ENCODE peak calls at places on chromosome 15, in ten cellular contexts. One of them, this sample, is unnamed.

GRCh38 chr15:94066046-94066445 is 165.3 kb upstream of the MCTP2 start:
- DNase-seq in A549: no peak
- DNase-seq in fibroblast of mammary gland: no peak
- DNase-seq in HFFc6: no peak
- DNase-seq in neural crest cell: no peak
- DNase-seq in NCI-H1105: no peak
- DNase-seq in T-helper 1 cell: no peak
- DNase-seq in nephron progenitor cell: no peak
- DNase-seq in H9: no peak
- DNase-seq in NT2/D1: no peak
- DNase-seq in this sample: no peak

GRCh38 chr15:78312551-78312950 is 13.1 kb upstream of the SKIC8 start:
- DNase-seq in neural crest cell: no peak
- DNase-seq in nephron progenitor cell: no peak
- DNase-seq in NT2/D1: no peak
- DNase-seq in NCI-H1105: no peak
- DNase-seq in HFFc6: no peak
- DNase-seq in T-helper 1 cell: no peak
- DNase-seq in fibroblast of mammary gland: no peak
- DNase-seq in H9: no peak
- DNase-seq in A549: no peak
- DNase-seq in this sample: no peak

GRCh38 chr15:28994142-28994829 is 108.5 kb downstream of the APBA2 start:
- DNase-seq in nephron progenitor cell: no peak
- DNase-seq in H9: no peak
- DNase-seq in NT2/D1: no peak
- DNase-seq in fibroblast of mammary gland: no peak
- DNase-seq in A549: no peak
- DNase-seq in NCI-H1105: no peak
- DNase-seq in neural crest cell: no peak
- DNase-seq in HFFc6: no peak
- DNase-seq in T-helper 1 cell: peak
- DNase-seq in this sample: no peak

GRCh38 chr15:80242132-80242769 is 9.8 kb downstream of the CTXND1 start:
- DNase-seq in NCI-H1105: no peak
- DNase-seq in NT2/D1: peak
- DNase-seq in HFFc6: peak
- DNase-seq in nephron progenitor cell: peak
- DNase-seq in H9: peak
- DNase-seq in fibroblast of mammary gland: peak
- DNase-seq in neural crest cell: peak
- DNase-seq in A549: peak
- DNase-seq in T-helper 1 cell: peak
- DNase-seq in this sample: peak

GRCh38 chr15:39976291-39977274 is 42.7 kb downstream of the EIF2AK4 start:
- DNase-seq in NCI-H1105: peak
- DNase-seq in H9: peak
- DNase-seq in T-helper 1 cell: no peak
- DNase-seq in NT2/D1: peak
- DNase-seq in HFFc6: peak
- DNase-seq in A549: no peak
- DNase-seq in nephron progenitor cell: peak
- DNase-seq in fibroblast of mammary gland: peak
- DNase-seq in neural crest cell: peak
- DNase-seq in this sample: no peak

GRCh38 chr15:66170716-66171115 is 82.8 kb downstream of the MEGF11 start:
- DNase-seq in T-helper 1 cell: no peak
- DNase-seq in A549: no peak
- DNase-seq in fibroblast of mammary gland: no peak
- DNase-seq in H9: no peak
- DNase-seq in NT2/D1: no peak
- DNase-seq in nephron progenitor cell: no peak
- DNase-seq in HFFc6: no peak
- DNase-seq in neural crest cell: no peak
- DNase-seq in NCI-H1105: no peak
- DNase-seq in this sample: no peak

GRCh38 chr15:58852347-58852746 is 81.1 kb downstream of the SLTM start:
- DNase-seq in A549: no peak
- DNase-seq in fibroblast of mammary gland: peak
- DNase-seq in neural crest cell: no peak
- DNase-seq in NCI-H1105: no peak
- DNase-seq in HFFc6: no peak
- DNase-seq in T-helper 1 cell: no peak
- DNase-seq in NT2/D1: no peak
- DNase-seq in H9: no peak
- DNase-seq in nephron progenitor cell: no peak
- DNase-seq in this sample: no peak

GRCh38 chr15:40278026-40278425 is 4.8 kb downstream of the ANKRD63 start:
- DNase-seq in NCI-H1105: no peak
- DNase-seq in A549: no peak
- DNase-seq in nephron progenitor cell: no peak
- DNase-seq in neural crest cell: no peak
- DNase-seq in NT2/D1: no peak
- DNase-seq in fibroblast of mammary gland: no peak
- DNase-seq in H9: no peak
- DNase-seq in T-helper 1 cell: no peak
- DNase-seq in HFFc6: no peak
- DNase-seq in this sample: no peak

GRCh38 chr15:92883643-92884458 is 16.3 kb upstream of the CHD2 start:
- DNase-seq in fibroblast of mammary gland: no peak
- DNase-seq in A549: no peak
- DNase-seq in T-helper 1 cell: peak
- DNase-seq in neural crest cell: no peak
- DNase-seq in NCI-H1105: no peak
- DNase-seq in HFFc6: peak
- DNase-seq in H9: no peak
- DNase-seq in nephron progenitor cell: no peak
- DNase-seq in NT2/D1: no peak
- DNase-seq in this sample: no peak

GRCh38 chr15:69990566-69991391 is 106.9 kb downstream of the TLE3 start:
- DNase-seq in fibroblast of mammary gland: no peak
- DNase-seq in T-helper 1 cell: no peak
- DNase-seq in neural crest cell: no peak
- DNase-seq in A549: no peak
- DNase-seq in NCI-H1105: no peak
- DNase-seq in HFFc6: no peak
- DNase-seq in nephron progenitor cell: no peak
- DNase-seq in H9: no peak
- DNase-seq in NT2/D1: no peak
- DNase-seq in this sample: no peak

GRCh38 chr15:96356494-96357455 is 26.3 kb downstream of the NR2F2 start:
- DNase-seq in nephron progenitor cell: peak
- DNase-seq in HFFc6: peak
- DNase-seq in H9: peak
- DNase-seq in T-helper 1 cell: peak
- DNase-seq in neural crest cell: peak
- DNase-seq in NCI-H1105: peak
- DNase-seq in fibroblast of mammary gland: peak
- DNase-seq in A549: peak
- DNase-seq in NT2/D1: no peak
- DNase-seq in this sample: peak

GRCh38 chr15:100779331-100780207 is 100.1 kb upstream of the ALDH1A3 start:
- DNase-seq in HFFc6: no peak
- DNase-seq in nephron progenitor cell: no peak
- DNase-seq in NT2/D1: no peak
- DNase-seq in fibroblast of mammary gland: no peak
- DNase-seq in NCI-H1105: no peak
- DNase-seq in T-helper 1 cell: no peak
- DNase-seq in H9: no peak
- DNase-seq in A549: no peak
- DNase-seq in neural crest cell: no peak
- DNase-seq in this sample: no peak

GRCh38 chr15:66912441-66912840 is 153.0 kb upstream of the SMAD3 start:
- DNase-seq in nephron progenitor cell: no peak
- DNase-seq in fibroblast of mammary gland: no peak
- DNase-seq in T-helper 1 cell: no peak
- DNase-seq in HFFc6: no peak
- DNase-seq in NT2/D1: no peak
- DNase-seq in NCI-H1105: no peak
- DNase-seq in H9: peak
- DNase-seq in neural crest cell: no peak
- DNase-seq in A549: no peak
- DNase-seq in this sample: no peak

GRCh38 chr15:95051881-95052280 is 820.5 kb downstream of the MCTP2 start:
- DNase-seq in nephron progenitor cell: no peak
- DNase-seq in HFFc6: peak
- DNase-seq in fibroblast of mammary gland: peak
- DNase-seq in neural crest cell: no peak
- DNase-seq in NCI-H1105: no peak
- DNase-seq in A549: no peak
- DNase-seq in T-helper 1 cell: no peak
- DNase-seq in NT2/D1: no peak
- DNase-seq in H9: no peak
- DNase-seq in this sample: no peak

GRCh38 chr15:79916424-79916823 is 19.6 kb upstream of the MTHFS start:
- DNase-seq in H9: no peak
- DNase-seq in NT2/D1: no peak
- DNase-seq in A549: no peak
- DNase-seq in T-helper 1 cell: no peak
- DNase-seq in fibroblast of mammary gland: no peak
- DNase-seq in NCI-H1105: peak
- DNase-seq in HFFc6: no peak
- DNase-seq in nephron progenitor cell: no peak
- DNase-seq in neural crest cell: no peak
- DNase-seq in this sample: no peak

GRCh38 chr15:81117136-81117535 is 16.9 kb upstream of the CFAP161 start:
- DNase-seq in neural crest cell: no peak
- DNase-seq in T-helper 1 cell: no peak
- DNase-seq in NCI-H1105: no peak
- DNase-seq in nephron progenitor cell: no peak
- DNase-seq in A549: no peak
- DNase-seq in NT2/D1: no peak
- DNase-seq in HFFc6: peak
- DNase-seq in fibroblast of mammary gland: peak
- DNase-seq in H9: no peak
- DNase-seq in this sample: no peak

GRCh38 chr15:73633991-73634495 is 854 bp upstream of the NPTN start:
- DNase-seq in NT2/D1: no peak
- DNase-seq in fibroblast of mammary gland: peak
- DNase-seq in neural crest cell: no peak
- DNase-seq in T-helper 1 cell: no peak
- DNase-seq in NCI-H1105: no peak
- DNase-seq in HFFc6: peak
- DNase-seq in H9: no peak
- DNase-seq in nephron progenitor cell: no peak
- DNase-seq in A549: peak
- DNase-seq in this sample: no peak

GRCh38 chr15:73273181-73274002 is 95.4 kb downstream of the HCN4 start:
- DNase-seq in neural crest cell: peak
- DNase-seq in T-helper 1 cell: peak
- DNase-seq in A549: peak
- DNase-seq in NCI-H1105: peak
- DNase-seq in H9: peak
- DNase-seq in fibroblast of mammary gland: peak
- DNase-seq in NT2/D1: peak
- DNase-seq in nephron progenitor cell: peak
- DNase-seq in HFFc6: peak
- DNase-seq in this sample: peak

GRCh38 chr15:64809649-64810498 is 15.6 kb downstream of the PIF1 start:
- DNase-seq in neural crest cell: peak
- DNase-seq in H9: peak
- DNase-seq in HFFc6: peak
- DNase-seq in A549: peak
- DNase-seq in T-helper 1 cell: peak
- DNase-seq in NT2/D1: peak
- DNase-seq in NCI-H1105: peak
- DNase-seq in fibroblast of mammary gland: peak
- DNase-seq in nephron progenitor cell: peak
- DNase-seq in this sample: peak

GRCh38 chr15:31801152-31801551 is 229.2 kb upstream of the CHRNA7 start:
- DNase-seq in neural crest cell: no peak
- DNase-seq in NCI-H1105: no peak
- DNase-seq in nephron progenitor cell: no peak
- DNase-seq in T-helper 1 cell: no peak
- DNase-seq in NT2/D1: no peak
- DNase-seq in fibroblast of mammary gland: peak
- DNase-seq in HFFc6: no peak
- DNase-seq in H9: no peak
- DNase-seq in A549: no peak
- DNase-seq in this sample: no peak

GRCh38 chr15:65653781-65654521 is 32.2 kb downstream of the SLC24A1 start:
- DNase-seq in H9: no peak
- DNase-seq in NT2/D1: no peak
- DNase-seq in fibroblast of mammary gland: peak
- DNase-seq in NCI-H1105: no peak
- DNase-seq in HFFc6: no peak
- DNase-seq in neural crest cell: no peak
- DNase-seq in A549: no peak
- DNase-seq in T-helper 1 cell: no peak
- DNase-seq in nephron progenitor cell: no peak
- DNase-seq in this sample: no peak

GRCh38 chr15:68186671-68187397 is 18.3 kb downstream of the CALML4 start:
- DNase-seq in fibroblast of mammary gland: peak
- DNase-seq in A549: no peak
- DNase-seq in HFFc6: peak
- DNase-seq in NCI-H1105: no peak
- DNase-seq in neural crest cell: no peak
- DNase-seq in NT2/D1: no peak
- DNase-seq in nephron progenitor cell: no peak
- DNase-seq in H9: no peak
- DNase-seq in T-helper 1 cell: no peak
- DNase-seq in this sample: no peak

GRCh38 chr15:87347806-87348515 is 908.6 kb downstream of the NTRK3 start:
- DNase-seq in HFFc6: no peak
- DNase-seq in neural crest cell: no peak
- DNase-seq in H9: no peak
- DNase-seq in nephron progenitor cell: no peak
- DNase-seq in fibroblast of mammary gland: no peak
- DNase-seq in T-helper 1 cell: no peak
- DNase-seq in NT2/D1: no peak
- DNase-seq in NCI-H1105: no peak
- DNase-seq in A549: no peak
- DNase-seq in this sample: no peak

GRCh38 chr15:31457631-31458526 is 131.2 kb downstream of the KLF13 start:
- DNase-seq in HFFc6: peak
- DNase-seq in H9: peak
- DNase-seq in fibroblast of mammary gland: peak
- DNase-seq in NCI-H1105: no peak
- DNase-seq in NT2/D1: no peak
- DNase-seq in nephron progenitor cell: no peak
- DNase-seq in T-helper 1 cell: no peak
- DNase-seq in A549: no peak
- DNase-seq in neural crest cell: no peak
- DNase-seq in this sample: no peak

GRCh38 chr15:88647362-88648105 is 8.7 kb downstream of the ISG20 start:
- DNase-seq in fibroblast of mammary gland: no peak
- DNase-seq in NT2/D1: no peak
- DNase-seq in A549: no peak
- DNase-seq in HFFc6: no peak
- DNase-seq in NCI-H1105: no peak
- DNase-seq in nephron progenitor cell: no peak
- DNase-seq in T-helper 1 cell: no peak
- DNase-seq in neural crest cell: no peak
- DNase-seq in H9: peak
- DNase-seq in this sample: peak

GRCh38 chr15:61657461-61657860 is 402.8 kb downstream of the VPS13C start:
- DNase-seq in NT2/D1: no peak
- DNase-seq in nephron progenitor cell: no peak
- DNase-seq in HFFc6: no peak
- DNase-seq in T-helper 1 cell: no peak
- DNase-seq in neural crest cell: no peak
- DNase-seq in H9: no peak
- DNase-seq in fibroblast of mammary gland: no peak
- DNase-seq in A549: no peak
- DNase-seq in NCI-H1105: no peak
- DNase-seq in this sample: no peak

GRCh38 chr15:69679623-69680228 is 227.1 kb downstream of the RPLP1 start:
- DNase-seq in neural crest cell: no peak
- DNase-seq in NT2/D1: no peak
- DNase-seq in nephron progenitor cell: no peak
- DNase-seq in NCI-H1105: no peak
- DNase-seq in HFFc6: no peak
- DNase-seq in A549: no peak
- DNase-seq in T-helper 1 cell: peak
- DNase-seq in H9: no peak
- DNase-seq in fibroblast of mammary gland: no peak
- DNase-seq in this sample: no peak

GRCh38 chr15:69729167-69729748 is 276.6 kb downstream of the RPLP1 start:
- DNase-seq in T-helper 1 cell: peak
- DNase-seq in nephron progenitor cell: peak
- DNase-seq in A549: peak
- DNase-seq in NT2/D1: no peak
- DNase-seq in NCI-H1105: no peak
- DNase-seq in fibroblast of mammary gland: peak
- DNase-seq in H9: peak
- DNase-seq in HFFc6: no peak
- DNase-seq in neural crest cell: peak
- DNase-seq in this sample: peak

This sample was measured in HAP-1.